ENCODE peak calls at places on chromosome 3, in seven cellular contexts. A, L, Q, S, J, O and F are unnamed samples.
A peak's percentile ranks its signal among the peaks of the same experiment; 100 is the strongest.

GRCh38 chr3:153789380-153789779 is 331.8 kb upstream of the ARHGEF26 start:
- DNase-seq in A (no peak), L (no peak), Q (no peak), S (no peak), J (no peak), O (no peak), F (no peak)

GRCh38 chr3:37905987-37906674 is 44.5 kb downstream of the CTDSPL start:
- DNase-seq in A (no peak), L (no peak), Q (no peak), S (no peak), J (no peak), O (peak; percentile 3), F (no peak)

GRCh38 chr3:16633948-16634347 is 28.7 kb upstream of the DAZL start:
- DNase-seq in A (no peak), L (no peak), Q (no peak), S (no peak), J (no peak), O (no peak), F (no peak)

GRCh38 chr3:3196148-3196861 is 16.8 kb upstream of the CRBN start:
- DNase-seq in A (no peak), L (no peak), Q (peak; percentile 43), S (no peak), J (no peak), O (no peak), F (peak; percentile 13)

GRCh38 chr3:12869025-12869695 is 27.8 kb upstream of the RPL32 start:
- DNase-seq in A (peak; percentile 72), L (no peak), Q (no peak), S (no peak), J (peak; percentile 56), O (no peak), F (no peak)

GRCh38 chr3:123229145-123229544 is 27.4 kb downstream of the SEC22A start:
- DNase-seq in A (no peak), L (no peak), Q (no peak), S (no peak), J (no peak), O (no peak), F (no peak)

GRCh38 chr3:149448331-149448831 is 26.1 kb upstream of the TM4SF4 start:
- DNase-seq in A (no peak), L (peak; percentile 69), Q (peak; percentile 93), S (no peak), J (no peak), O (no peak), F (peak; percentile 77)

GRCh38 chr3:78970656-78971055 is 797.1 kb downstream of the ROBO1 start:
- DNase-seq in A (no peak), L (no peak), Q (no peak), S (no peak), J (no peak), O (no peak), F (no peak)

GRCh38 chr3:57110797-57111196 is 50.3 kb downstream of the SPATA12 start:
- DNase-seq in A (no peak), L (no peak), Q (no peak), S (no peak), J (no peak), O (peak; percentile 56), F (no peak)

GRCh38 chr3:127097516-127097915 is 95.4 kb upstream of the PRR23E start:
- DNase-seq in A (no peak), L (no peak), Q (no peak), S (no peak), J (no peak), O (no peak), F (no peak)

GRCh38 chr3:112018712-112019111 is 15.8 kb upstream of the TMPRSS7 start:
- DNase-seq in A (no peak), L (no peak), Q (no peak), S (no peak), J (no peak), O (no peak), F (no peak)

GRCh38 chr3:156633335-156633734 is 41.1 kb upstream of the TIPARP start:
- DNase-seq in A (peak; percentile 65), L (no peak), Q (no peak), S (no peak), J (no peak), O (no peak), F (no peak)

GRCh38 chr3:112773864-112774263 is 72.8 kb downstream of the CD200R1L start:
- DNase-seq in A (no peak), L (no peak), Q (no peak), S (no peak), J (no peak), O (peak; percentile 37), F (no peak)

GRCh38 chr3:49699281-49699723 is 9.9 kb downstream of the RNF123 start:
- DNase-seq in A (no peak), L (no peak), Q (no peak), S (no peak), J (no peak), O (no peak), F (no peak)

GRCh38 chr3:106428565-106428994 is 559.8 kb upstream of the CBLB start:
- DNase-seq in A (no peak), L (peak; percentile 97), Q (peak; percentile 5), S (no peak), J (peak; percentile 8), O (no peak), F (peak; percentile 52)

GRCh38 chr3:187719628-187720336 is 17.4 kb upstream of the RTP2 start:
- DNase-seq in A (no peak), L (no peak), Q (no peak), S (no peak), J (no peak), O (no peak), F (no peak)

GRCh38 chr3:153216928-153217327 is 54.9 kb downstream of the RAP2B start:
- DNase-seq in A (no peak), L (no peak), Q (no peak), S (no peak), J (no peak), O (no peak), F (no peak)

GRCh38 chr3:66598168-66598567 is 97.3 kb upstream of the LRIG1 start:
- DNase-seq in A (no peak), L (peak; percentile 56), Q (no peak), S (no peak), J (no peak), O (no peak), F (no peak)

GRCh38 chr3:169658311-169658931 is 5.1 kb downstream of the MECOM start:
- DNase-seq in A (peak; percentile 58), L (no peak), Q (no peak), S (no peak), J (no peak), O (no peak), F (no peak)

GRCh38 chr3:194328080-194328571 is 23.0 kb downstream of the CPN2 start:
- DNase-seq in A (no peak), L (no peak), Q (no peak), S (no peak), J (no peak), O (no peak), F (peak; percentile 24)

GRCh38 chr3:12924437-12924836 is 83.1 kb upstream of the RPL32 start:
- DNase-seq in A (no peak), L (no peak), Q (no peak), S (no peak), J (no peak), O (no peak), F (no peak)

GRCh38 chr3:173869786-173870185 is 472.2 kb downstream of the NLGN1 start:
- DNase-seq in A (no peak), L (no peak), Q (no peak), S (no peak), J (no peak), O (no peak), F (no peak)

GRCh38 chr3:41267975-41268640 is 68.8 kb downstream of the CTNNB1 start:
- DNase-seq in A (no peak), L (peak; percentile 95), Q (no peak), S (no peak), J (no peak), O (no peak), F (no peak)

GRCh38 chr3:124772081-124772831 is 42.0 kb downstream of the UMPS start:
- DNase-seq in A (no peak), L (no peak), Q (no peak), S (no peak), J (peak; percentile 45), O (peak; percentile 87), F (no peak)

GRCh38 chr3:101072299-101072698 is 79.1 kb upstream of the ABI3BP start:
- DNase-seq in A (no peak), L (no peak), Q (no peak), S (no peak), J (no peak), O (no peak), F (no peak)

GRCh38 chr3:10867384-10867783 is 51.4 kb downstream of the SLC6A11 start:
- DNase-seq in A (no peak), L (no peak), Q (no peak), S (no peak), J (no peak), O (no peak), F (no peak)

GRCh38 chr3:143972155-143972494 is 502 bp downstream of the DIPK2A start:
- DNase-seq in A (no peak), L (no peak), Q (no peak), S (no peak), J (no peak), O (no peak), F (no peak)

GRCh38 chr3:188185717-188186236 is 31.8 kb downstream of the LPP start:
- DNase-seq in A (no peak), L (no peak), Q (peak; percentile 43), S (no peak), J (no peak), O (no peak), F (peak; percentile 22)

GRCh38 chr3:131794766-131795381 is 239.9 kb downstream of the CPNE4 start:
- DNase-seq in A (no peak), L (peak; percentile 34), Q (peak; percentile 57), S (peak; percentile 4), J (peak; percentile 11), O (peak; percentile 26), F (peak; percentile 20)

GRCh38 chr3:152277198-152277597 is 8.5 kb downstream of the MBNL1 start:
- DNase-seq in A (no peak), L (no peak), Q (no peak), S (no peak), J (no peak), O (no peak), F (no peak)

GRCh38 chr3:12194669-12195161 is 36.0 kb upstream of the TIMP4 start:
- DNase-seq in A (no peak), L (no peak), Q (no peak), S (no peak), J (no peak), O (no peak), F (peak; percentile 75)

GRCh38 chr3:108818404-108818803 is 4.2 kb upstream of the TRAT1 start:
- DNase-seq in A (no peak), L (no peak), Q (peak; percentile 34), S (no peak), J (no peak), O (peak; percentile 50), F (no peak)

GRCh38 chr3:159987291-159987711 is 1.3 kb upstream of the IL12A start:
- DNase-seq in A (no peak), L (no peak), Q (peak; percentile 33), S (no peak), J (no peak), O (no peak), F (no peak)

GRCh38 chr3:17111556-17111955 is 226.8 kb downstream of the PLCL2 start:
- DNase-seq in A (no peak), L (no peak), Q (no peak), S (no peak), J (no peak), O (no peak), F (no peak)

GRCh38 chr3:43737001-43737440 is 46.3 kb downstream of the ABHD5 start:
- DNase-seq in A (no peak), L (no peak), Q (no peak), S (no peak), J (no peak), O (no peak), F (no peak)

GRCh38 chr3:67018105-67018788 is 20.1 kb downstream of the KBTBD8 start:
- DNase-seq in A (peak; percentile 71), L (no peak), Q (no peak), S (no peak), J (no peak), O (peak; percentile 3), F (no peak)

GRCh38 chr3:10757021-10757820 is 58.8 kb upstream of the SLC6A11 start:
- DNase-seq in A (no peak), L (peak; percentile 58), Q (no peak), S (no peak), J (no peak), O (no peak), F (no peak)

GRCh38 chr3:154050766-154051165 is 70.4 kb upstream of the ARHGEF26 start:
- DNase-seq in A (no peak), L (no peak), Q (no peak), S (no peak), J (no peak), O (no peak), F (no peak)